ENCODE peak calls at places on chromosomes 2 and 18, in six cellular contexts. One of them, this sample, is unnamed.

GRCh38 chr2:27627963-27628766 is 647 bp downstream of the CCDC121 start:
- DNase-seq in mesenchymal stem cell: peak
- DNase-seq in H9: no peak
- DNase-seq in H1: no peak
- DNase-seq in IMR-90: peak
- DNase-seq in neuronal stem cell: no peak
- DNase-seq in this sample: peak

GRCh38 chr2:88590998-88591613 is 36.2 kb downstream of the EIF2AK3 start:
- DNase-seq in H1: no peak
- DNase-seq in H9: peak
- DNase-seq in IMR-90: peak
- DNase-seq in neuronal stem cell: peak
- DNase-seq in mesenchymal stem cell: peak
- DNase-seq in this sample: peak

GRCh38 chr2:39666489-39667141 is 898 bp downstream of the TMEM178A start:
- DNase-seq in H1: peak
- DNase-seq in mesenchymal stem cell: peak
- DNase-seq in neuronal stem cell: no peak
- DNase-seq in H9: peak
- DNase-seq in IMR-90: no peak
- DNase-seq in this sample: no peak

GRCh38 chr2:235378944-235379343 is 114.9 kb upstream of the AGAP1 start:
- DNase-seq in H9: no peak
- DNase-seq in mesenchymal stem cell: no peak
- DNase-seq in H1: no peak
- DNase-seq in neuronal stem cell: no peak
- DNase-seq in IMR-90: peak
- DNase-seq in this sample: no peak

GRCh38 chr2:19021100-19021476 is 337.3 kb downstream of the OSR1 start:
- DNase-seq in mesenchymal stem cell: peak
- DNase-seq in IMR-90: peak
- DNase-seq in neuronal stem cell: peak
- DNase-seq in H1: no peak
- DNase-seq in H9: no peak
- DNase-seq in this sample: peak

GRCh38 chr2:47269316-47270232 is 114.5 kb upstream of the STPG4 start:
- DNase-seq in mesenchymal stem cell: peak
- DNase-seq in neuronal stem cell: no peak
- DNase-seq in H9: no peak
- DNase-seq in H1: no peak
- DNase-seq in IMR-90: peak
- DNase-seq in this sample: peak

GRCh38 chr2:181667234-181667633 is 10.3 kb upstream of the CERKL start:
- DNase-seq in IMR-90: no peak
- DNase-seq in H1: no peak
- DNase-seq in mesenchymal stem cell: no peak
- DNase-seq in H9: no peak
- DNase-seq in neuronal stem cell: no peak
- DNase-seq in this sample: no peak

GRCh38 chr2:24643051-24643450 is 150.1 kb downstream of the PTRHD1 start:
- DNase-seq in H1: no peak
- DNase-seq in neuronal stem cell: no peak
- DNase-seq in IMR-90: no peak
- DNase-seq in mesenchymal stem cell: no peak
- DNase-seq in H9: no peak
- DNase-seq in this sample: no peak

GRCh38 chr2:16244153-16244965 is 304.0 kb downstream of the MYCN start:
- DNase-seq in IMR-90: no peak
- DNase-seq in neuronal stem cell: no peak
- DNase-seq in H1: peak
- DNase-seq in mesenchymal stem cell: no peak
- DNase-seq in H9: no peak
- DNase-seq in this sample: no peak

GRCh38 chr2:234863043-234863934 is 88.5 kb upstream of the SH3BP4 start:
- DNase-seq in IMR-90: peak
- DNase-seq in H9: no peak
- DNase-seq in neuronal stem cell: no peak
- DNase-seq in H1: no peak
- DNase-seq in mesenchymal stem cell: peak
- DNase-seq in this sample: peak

GRCh38 chr2:53087282-53087882 is 680.2 kb upstream of the CHAC2 start:
- DNase-seq in H1: no peak
- DNase-seq in mesenchymal stem cell: peak
- DNase-seq in neuronal stem cell: no peak
- DNase-seq in H9: no peak
- DNase-seq in IMR-90: peak
- DNase-seq in this sample: no peak

GRCh38 chr2:133416756-133417155 is 151.5 kb downstream of the NCKAP5 start:
- DNase-seq in H9: no peak
- DNase-seq in mesenchymal stem cell: no peak
- DNase-seq in IMR-90: no peak
- DNase-seq in neuronal stem cell: no peak
- DNase-seq in H1: no peak
- DNase-seq in this sample: no peak

GRCh38 chr18:13570216-13570615 is 156.1 kb downstream of the FAM210A start:
- DNase-seq in H1: no peak
- DNase-seq in mesenchymal stem cell: no peak
- DNase-seq in IMR-90: no peak
- DNase-seq in neuronal stem cell: no peak
- DNase-seq in H9: no peak
- DNase-seq in this sample: no peak

GRCh38 chr18:39380186-39380714 is 1814.7 kb upstream of the CELF4 start:
- DNase-seq in H9: no peak
- DNase-seq in neuronal stem cell: no peak
- DNase-seq in IMR-90: no peak
- DNase-seq in H1: no peak
- DNase-seq in mesenchymal stem cell: no peak
- DNase-seq in this sample: peak

GRCh38 chr18:75638223-75638596 is 210.7 kb upstream of the SMIM21 start:
- DNase-seq in neuronal stem cell: no peak
- DNase-seq in IMR-90: peak
- DNase-seq in mesenchymal stem cell: peak
- DNase-seq in H9: no peak
- DNase-seq in H1: no peak
- DNase-seq in this sample: peak

GRCh38 chr2:8475349-8476045 is 206.4 kb upstream of the ID2 start:
- DNase-seq in IMR-90: no peak
- DNase-seq in neuronal stem cell: no peak
- DNase-seq in H9: no peak
- DNase-seq in mesenchymal stem cell: no peak
- DNase-seq in H1: no peak
- DNase-seq in this sample: peak

GRCh38 chr2:102290594-102290993 is 20.8 kb upstream of the IL1RL1 start:
- DNase-seq in IMR-90: no peak
- DNase-seq in H1: no peak
- DNase-seq in H9: no peak
- DNase-seq in mesenchymal stem cell: no peak
- DNase-seq in neuronal stem cell: no peak
- DNase-seq in this sample: no peak

DNA sequence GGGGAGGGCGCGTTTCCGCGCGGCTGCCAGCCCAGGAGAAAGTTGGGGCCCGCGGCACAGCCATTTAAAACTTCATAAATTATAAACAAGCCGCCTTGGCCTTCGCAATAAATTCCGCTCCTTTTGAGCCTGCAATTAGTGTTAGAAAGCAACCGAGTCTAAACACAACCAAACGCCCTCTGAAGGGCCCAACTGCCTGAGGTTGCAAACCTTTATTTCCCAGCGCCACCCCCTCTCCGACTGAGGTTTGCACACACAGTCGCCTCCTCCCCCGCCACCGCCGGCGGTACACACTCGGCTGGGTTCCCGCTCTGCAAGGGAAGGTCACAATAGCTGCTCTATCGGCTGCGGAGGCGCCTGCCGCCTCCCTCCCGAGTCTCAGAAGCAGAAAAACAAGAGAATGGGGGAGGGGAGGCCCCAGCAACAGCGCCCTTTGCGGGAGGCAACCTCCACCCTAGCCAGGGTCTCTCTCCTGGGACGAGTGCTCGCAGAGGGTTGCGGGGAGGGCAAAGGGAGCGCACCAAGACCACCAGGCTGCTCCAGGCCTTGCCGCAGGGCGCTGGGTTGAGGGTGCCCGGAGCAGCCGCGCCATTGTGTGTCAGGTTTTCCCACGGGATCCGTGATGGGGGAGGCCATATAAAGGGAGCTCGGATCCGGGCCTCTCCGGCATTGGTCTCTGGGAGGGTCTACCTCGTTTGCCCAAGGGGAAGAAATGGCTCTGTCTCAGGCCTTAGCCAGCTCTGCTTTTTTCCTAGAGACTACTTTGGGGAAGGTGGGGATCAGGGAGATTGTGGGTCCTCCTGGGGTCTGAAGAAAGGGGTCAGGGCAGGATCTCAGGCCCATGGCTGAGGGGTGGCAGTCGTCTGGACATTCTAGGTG is 13.4 kb upstream of the HOXD1 start:
- DNase-seq in neuronal stem cell: no peak
- DNase-seq in H9: peak
- DNase-seq in IMR-90: no peak
- DNase-seq in H1: peak
- DNase-seq in mesenchymal stem cell: no peak
- DNase-seq in this sample: no peak
- H2AFZ ChIP-seq in neuronal stem cell: peak
- H2AFZ ChIP-seq in H9: no peak
- H2AFZ ChIP-seq in IMR-90: peak
- H2AFZ ChIP-seq in H1: no peak
- H2AFZ ChIP-seq in mesenchymal stem cell: no peak
- H2AFZ ChIP-seq in this sample: no peak

GRCh38 chr18:44713435-44713834 is 32.7 kb downstream of the SETBP1 start:
- DNase-seq in IMR-90: no peak
- DNase-seq in H9: no peak
- DNase-seq in mesenchymal stem cell: no peak
- DNase-seq in neuronal stem cell: no peak
- DNase-seq in H1: no peak
- DNase-seq in this sample: no peak

GRCh38 chr18:44715245-44715644 is 34.6 kb downstream of the SETBP1 start:
- DNase-seq in IMR-90: no peak
- DNase-seq in H1: no peak
- DNase-seq in neuronal stem cell: no peak
- DNase-seq in H9: no peak
- DNase-seq in mesenchymal stem cell: peak
- DNase-seq in this sample: peak

GRCh38 chr18:44716697-44717163 is 36.0 kb downstream of the SETBP1 start:
- DNase-seq in mesenchymal stem cell: no peak
- DNase-seq in H9: no peak
- DNase-seq in H1: no peak
- DNase-seq in IMR-90: no peak
- DNase-seq in neuronal stem cell: no peak
- DNase-seq in this sample: peak

GRCh38 chr18:44714376-44714775 is 33.7 kb downstream of the SETBP1 start:
- DNase-seq in H9: no peak
- DNase-seq in IMR-90: no peak
- DNase-seq in mesenchymal stem cell: no peak
- DNase-seq in H1: no peak
- DNase-seq in neuronal stem cell: no peak
- DNase-seq in this sample: no peak

DNA sequence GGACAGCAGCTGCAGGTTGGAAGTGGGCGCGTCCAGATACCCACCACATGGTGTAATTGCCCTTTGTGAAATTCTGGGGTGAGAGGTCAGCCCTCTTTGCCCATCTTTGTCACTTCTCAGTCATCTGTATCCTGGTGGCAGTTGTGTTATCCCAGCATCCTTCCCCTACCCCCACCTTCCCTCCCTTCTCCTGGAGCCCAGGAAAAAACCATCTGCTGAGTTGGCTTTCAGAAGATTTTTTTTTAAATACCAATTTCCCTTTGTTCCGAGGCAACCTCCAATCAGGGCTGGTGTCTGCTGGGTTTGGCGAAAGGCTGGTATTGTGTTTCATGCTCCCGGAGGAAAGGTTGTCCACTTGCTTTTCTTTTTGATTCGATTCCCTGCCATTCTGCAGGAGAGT is 35.2 kb downstream of the SETBP1 start:
- DNase-seq in H1: no peak
- DNase-seq in IMR-90: no peak
- DNase-seq in mesenchymal stem cell: no peak
- DNase-seq in H9: no peak
- DNase-seq in neuronal stem cell: no peak
- DNase-seq in this sample: peak
- H2BK120ac ChIP-seq in H1: no peak
- H2BK120ac ChIP-seq in IMR-90: no peak
- H2BK120ac ChIP-seq in mesenchymal stem cell: no peak
- H2BK120ac ChIP-seq in H9: no peak
- H2BK120ac ChIP-seq in neuronal stem cell: no peak
- H2BK120ac ChIP-seq in this sample: peak

DNA sequence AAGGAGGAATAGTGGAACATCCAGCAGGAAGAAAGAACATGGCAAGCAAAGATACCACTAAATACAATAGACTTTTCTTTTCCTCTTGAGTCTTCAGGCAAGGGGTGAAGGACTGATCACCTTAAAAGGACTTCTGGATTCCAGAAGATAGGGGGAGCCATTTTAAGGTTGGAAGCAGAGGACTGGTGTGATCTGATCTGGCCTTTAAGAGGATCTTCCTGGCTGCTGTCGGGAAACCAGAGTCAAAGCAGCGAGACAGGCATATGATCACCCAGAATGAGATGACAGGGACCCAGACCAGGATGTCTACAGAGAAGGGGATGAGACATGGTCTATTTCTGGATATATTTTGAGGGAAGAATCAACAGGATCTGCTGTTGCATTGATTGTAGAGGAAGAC is 558.0 kb downstream of the STK39 start:
- DNase-seq in neuronal stem cell: no peak
- DNase-seq in mesenchymal stem cell: no peak
- DNase-seq in H1: no peak
- DNase-seq in H9: peak
- DNase-seq in IMR-90: no peak
- DNase-seq in this sample: no peak
- H4K91ac ChIP-seq in neuronal stem cell: no peak
- H4K91ac ChIP-seq in mesenchymal stem cell: no peak
- H4K91ac ChIP-seq in H1: no peak
- H4K91ac ChIP-seq in H9: no peak
- H4K91ac ChIP-seq in IMR-90: no peak
- H4K91ac ChIP-seq in this sample: no peak

GRCh38 chr18:67243799-67244587 is 272.5 kb downstream of the DSEL start:
- DNase-seq in H9: no peak
- DNase-seq in IMR-90: peak
- DNase-seq in mesenchymal stem cell: peak
- DNase-seq in H1: no peak
- DNase-seq in neuronal stem cell: no peak
- DNase-seq in this sample: no peak
- H2AFZ ChIP-seq in H9: peak
- H2AFZ ChIP-seq in IMR-90: peak
- H2AFZ ChIP-seq in mesenchymal stem cell: no peak
- H2AFZ ChIP-seq in H1: peak
- H2AFZ ChIP-seq in neuronal stem cell: peak
- H2AFZ ChIP-seq in this sample: no peak

DNA sequence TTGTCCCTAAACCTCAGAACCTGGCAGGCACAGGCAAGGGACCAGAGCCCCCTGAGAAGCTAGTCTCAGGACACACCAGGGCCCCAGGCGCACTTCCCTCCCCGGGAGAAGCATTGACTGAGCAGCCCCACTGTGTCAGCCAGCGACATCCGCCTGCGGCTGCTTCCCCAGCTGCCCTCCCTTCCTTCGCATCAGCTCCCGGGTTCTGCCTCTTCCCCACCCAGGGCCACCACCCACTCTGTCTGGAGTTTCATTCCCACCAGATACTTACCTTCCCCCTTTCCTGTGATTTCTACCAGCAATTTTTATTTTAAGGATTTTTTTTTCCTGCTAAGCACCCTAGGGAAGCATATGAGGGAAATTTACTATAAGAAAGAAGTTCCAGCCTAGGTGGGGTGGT is 99.2 kb downstream of the SMAD7 start:
- DNase-seq in neuronal stem cell: no peak
- DNase-seq in H1: no peak
- DNase-seq in IMR-90: no peak
- DNase-seq in mesenchymal stem cell: peak
- DNase-seq in H9: no peak
- DNase-seq in this sample: no peak
- H2BK120ac ChIP-seq in neuronal stem cell: no peak
- H2BK120ac ChIP-seq in H1: no peak
- H2BK120ac ChIP-seq in IMR-90: no peak
- H2BK120ac ChIP-seq in mesenchymal stem cell: no peak
- H2BK120ac ChIP-seq in H9: no peak
- H2BK120ac ChIP-seq in this sample: peak

This sample was measured in trophoblast cell.